ENCODE peak calls at places on chromosomes 13 and 19, in seven cellular contexts. M is activated CD8-positive, alpha-beta memory T cell treated with anti-CD3 and anti-CD28 coated beads, Interleukin-2, amount 50 U/mL, for 4 hours; U is cardiac muscle cell; I is GM23338; Z is hepatic stellate cell; D is G401; B is choroid plexus epithelial cell. T is an unnamed sample.

GRCh38 chr19:482186-483041 is 13.9 kb upstream of the MADCAM1 start:
- DNase-seq in M (no peak), U (no peak), I (no peak), Z (no peak), D (no peak), B (no peak), T (no peak)

GRCh38 chr13:95404141-95404882 is 103.1 kb upstream of the ABCC4 start:
- DNase-seq in M (peak; percentile 76), U (peak; percentile 84), I (peak; percentile 92), Z (peak; percentile 76), D (peak; percentile 55), B (peak; percentile 87), T (peak; percentile 89)

GRCh38 chr19:34468400-34468799 is 13.2 kb upstream of the WTIP start:
- DNase-seq in M (no peak), U (no peak), I (no peak), Z (no peak), D (no peak), B (peak; percentile 20), T (no peak)

GRCh38 chr13:34913040-34913439 is 29.0 kb upstream of the NBEA start:
- DNase-seq in M (no peak), U (peak; percentile 27), I (peak; percentile 76), Z (no peak), D (no peak), B (peak; percentile 36), T (peak; percentile 27)

GRCh38 chr13:44834404-44834803 is 154.9 kb downstream of the NUFIP1 start:
- DNase-seq in M (no peak), U (no peak), I (no peak), Z (no peak), D (no peak), B (no peak), T (no peak)

GRCh38 chr19:53158119-53158656 is 665 bp downstream of the ZNF347 start:
- DNase-seq in M (peak; percentile 28), U (peak; percentile 42), I (peak; percentile 61), Z (peak; percentile 29), D (peak; percentile 43), B (peak; percentile 27), T (peak; percentile 20)

GRCh38 chr13:28357846-28358496 is 137.0 kb downstream of the FLT1 start:
- DNase-seq in M (no peak), U (no peak), I (no peak), Z (no peak), D (no peak), B (no peak), T (no peak)

GRCh38 chr13:113877149-113877990 is 13.5 kb upstream of the GAS6 start:
- DNase-seq in M (no peak), U (no peak), I (no peak), Z (no peak), D (no peak), B (no peak), T (no peak)

GRCh38 chr19:33241530-33242101 is 16.0 kb upstream of the SLC7A10 start:
- DNase-seq in M (peak; percentile 38), U (no peak), I (peak; percentile 55), Z (peak; percentile 47), D (peak; percentile 22), B (peak; percentile 9), T (no peak)

GRCh38 chr13:113351514-113352026 is 12.4 kb downstream of the GRTP1 start:
- DNase-seq in M (no peak), U (peak; percentile 7), I (no peak), Z (no peak), D (no peak), B (no peak), T (no peak)

GRCh38 chr19:40400521-40400920 is 10.5 kb upstream of the HIPK4 start:
- DNase-seq in M (no peak), U (no peak), I (no peak), Z (no peak), D (no peak), B (no peak), T (no peak)

GRCh38 chr13:32381539-32381938 is 46.4 kb downstream of the N4BP2L1 start:
- DNase-seq in M (no peak), U (peak; percentile 67), I (peak; percentile 76), Z (peak; percentile 27), D (peak; percentile 45), B (peak; percentile 72), T (peak; percentile 15)

GRCh38 chr13:112346173-112346898 is 29.8 kb upstream of the SPACA7 start:
- DNase-seq in M (no peak), U (no peak), I (peak; percentile 53), Z (no peak), D (no peak), B (no peak), T (no peak)

GRCh38 chr19:23283925-23284324 is 33.7 kb upstream of the ZNF724 start:
- DNase-seq in M (peak; percentile 68), U (peak; percentile 27), I (peak; percentile 88), Z (peak; percentile 28), D (peak; percentile 14), B (peak; percentile 65), T (no peak)

GRCh38 chr19:38812841-38813320 is at the start of gene LGALS4:
- DNase-seq in M (no peak), U (no peak), I (no peak), Z (no peak), D (no peak), B (no peak), T (no peak)

T was measured in neuronal stem cell.